ENCODE peak calls at places on chromosomes 12 and 14, in ten cellular contexts. O is K562, V is stomach, U is pancreas, N is astrocyte, P is IMR-90, I is uterus, M is mammary epithelial cell, C is tibial nerve, E is spleen. B is an unnamed sample. For H3K4me1, the result is how much of the 10 kb centered on the place peaks cover.

GRCh38 chr14:65304963-65305362 is 107.6 kb upstream of the FUT8 start:
- DNase-seq in O (no peak), V (no peak), U (no peak), N (no peak), P (no peak), I (no peak), M (no peak), C (no peak), E (no peak), B (no peak)

GRCh38 chr14:44966601-44967336 is 4.8 kb downstream of the TOGARAM1 start:
- DNase-seq in O (no peak), V (no peak), U (no peak), N (no peak), P (no peak), I (no peak), M (no peak), C (no peak), E (no peak), B (no peak)

GRCh38 chr14:99327458-99328250 is 55.7 kb upstream of the BCL11B start:
- DNase-seq in O (no peak), V (no peak), U (no peak), N (no peak), P (no peak), I (no peak), M (peak), C (no peak), E (peak), B (no peak)

GRCh38 chr12:9961901-9962300 is 9.3 kb upstream of the CLEC12A start:
- DNase-seq in O (no peak), V (no peak), U (no peak), N (no peak), P (no peak), I (no peak), M (no peak), C (no peak), E (no peak), B (no peak)

GRCh38 chr12:113204806-113205205 is 16.5 kb upstream of the TPCN1 start:
- DNase-seq in O (no peak), V (no peak), U (no peak), N (no peak), P (no peak), I (no peak), M (no peak), C (no peak), E (no peak), B (no peak)

GRCh38 chr12:106304001-106304421 is 1.5 kb downstream of the TCP11L2 start:
- DNase-seq in O (no peak), V (no peak), U (no peak), N (no peak), P (no peak), I (peak), M (no peak), C (no peak), E (no peak), B (no peak)

GRCh38 chr12:110249716-110250225 is 31.3 kb upstream of the ATP2A2 start:
- DNase-seq in O (no peak), V (peak), U (no peak), N (no peak), P (no peak), I (no peak), M (no peak), C (no peak), E (no peak), B (no peak)

GRCh38 chr12:112188130-112188830 is 62.9 kb downstream of the TRAFD1 start:
- DNase-seq in O (no peak), V (no peak), U (no peak), N (no peak), P (no peak), I (no peak), M (no peak), C (no peak), E (no peak), B (no peak)

GRCh38 chr12:74801625-74802024 is 264.0 kb downstream of the ATXN7L3B start:
- DNase-seq in O (no peak), V (no peak), U (no peak), N (no peak), P (no peak), I (no peak), M (no peak), C (no peak), E (no peak), B (no peak)

GRCh38 chr12:56004211-56004610 is 7.1 kb downstream of the SUOX start:
- DNase-seq in O (no peak), V (no peak), U (no peak), N (no peak), P (no peak), I (no peak), M (no peak), C (no peak), E (no peak), B (no peak)

GRCh38 chr14:22971152-22971551 is 11.2 kb downstream of the AJUBA start:
- DNase-seq in O (no peak), V (no peak), U (no peak), N (no peak), P (no peak), I (no peak), M (no peak), C (no peak), E (no peak), B (no peak)

GRCh38 chr12:90954428-90954827 is 548 bp downstream of the CCER1 start:
- DNase-seq in O (no peak), V (no peak), U (no peak), N (no peak), P (no peak), I (no peak), M (no peak), C (no peak), E (no peak), B (no peak)

GRCh38 chr12:51424662-51425539 is at the start of gene SLC4A8:
- DNase-seq in O (peak), V (peak), U (peak), N (peak), P (peak), I (peak), M (peak), C (peak), E (peak), B (peak)

GRCh38 chr14:86153480-86153879 is 623.5 kb downstream of the FLRT2 start:
- DNase-seq in O (no peak), V (no peak), U (no peak), N (no peak), P (no peak), I (no peak), M (no peak), C (no peak), E (no peak), B (no peak)

GRCh38 chr12:28378749-28379148 is 188.5 kb downstream of the CCDC91 start:
- DNase-seq in O (no peak), V (no peak), U (no peak), N (peak), P (peak), I (no peak), M (peak), C (no peak), E (no peak), B (no peak)

GRCh38 chr12:120955232-120955631 is 23.1 kb upstream of the HNF1A start:
- DNase-seq in O (no peak), V (no peak), U (no peak), N (no peak), P (no peak), I (no peak), M (peak), C (no peak), E (no peak), B (no peak)

GRCh38 chr14:76919811-76920571 is 93.8 kb downstream of the LRRC74A start:
- DNase-seq in O (no peak), V (peak), U (peak), N (peak), P (peak), I (peak), M (peak), C (no peak), E (no peak), B (peak)

GRCh38 chr14:60648934-60649814 is at the start of gene SIX1:
- DNase-seq in O (peak), V (peak), U (peak), N (peak), P (peak), I (peak), M (peak), C (peak), E (peak), B (peak)

GRCh38 chr12:124322271-124322998 is 27.5 kb downstream of the RFLNA start:
- DNase-seq in O (no peak), V (no peak), U (peak), N (no peak), P (peak), I (no peak), M (peak), C (no peak), E (no peak), B (no peak)

GRCh38 chr12:116820077-116820656 is 61.1 kb downstream of the HRK start:
- DNase-seq in O (no peak), V (no peak), U (no peak), N (no peak), P (no peak), I (no peak), M (no peak), C (no peak), E (peak), B (no peak)

GRCh38 chr14:21990116-21990515 is 316.5 kb upstream of the OR4E1 start:
- DNase-seq in O (no peak), V (no peak), U (no peak), N (no peak), P (no peak), I (no peak), M (peak), C (no peak), E (no peak), B (no peak)

GRCh38 chr12:103647267-103647666 is 60.2 kb downstream of the STAB2 start:
- DNase-seq in O (no peak), V (no peak), U (no peak), N (peak), P (peak), I (no peak), M (peak), C (no peak), E (no peak), B (no peak)

GRCh38 chr14:39433452-39433813 is 1.2 kb upstream of the FBXO33 start:
- DNase-seq in O (no peak), V (no peak), U (no peak), N (no peak), P (no peak), I (no peak), M (no peak), C (no peak), E (no peak), B (no peak)

GRCh38 chr12:49264466-49264872 is 413 bp upstream of the TUBA1C start:
- DNase-seq in O (peak), V (peak), U (no peak), N (no peak), P (no peak), I (no peak), M (no peak), C (no peak), E (peak), B (no peak)

DNA sequence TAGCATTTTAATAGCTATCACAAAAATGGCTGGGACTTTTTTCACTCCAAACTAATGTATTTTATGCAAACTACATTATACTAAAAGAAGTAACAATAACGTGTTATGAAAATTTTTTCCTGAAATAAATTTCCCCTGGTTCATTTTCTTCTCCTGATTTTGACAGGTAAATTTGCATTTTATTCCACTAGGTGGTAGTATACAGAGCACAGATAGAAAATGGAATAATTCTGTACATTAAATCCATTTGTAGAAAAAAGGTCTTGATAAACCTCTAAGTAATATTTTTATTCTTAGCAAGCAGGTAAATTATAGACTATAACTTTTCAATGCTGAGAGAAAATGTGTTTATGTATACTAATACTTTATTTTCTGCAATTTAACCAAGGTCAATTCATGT is 96.5 kb downstream of the BCAT1 start:
- DNase-seq in O (no peak), V (no peak), U (no peak), N (no peak), P (no peak), I (no peak), M (no peak), C (no peak), E (no peak), B (no peak)
- TF ChIP-seq CTCF in O (no peak), V (no peak), U (peak), N (peak), P (peak), I (peak), M (peak), C (no peak), E (peak), B (no peak)

GRCh38 chr14:68951051-68951797 is 27.9 kb downstream of the ACTN1 start:
- DNase-seq in O (no peak), V (peak), U (no peak), N (peak), P (peak), I (peak), M (peak), C (peak), E (peak), B (peak)
- H3K4me1 ChIP-seq in O (under half), V (half or more), U (half or more), N (half or more), P (half or more), I (under half), M (half or more), C (half or more), E (half or more), B (under half)

DNA sequence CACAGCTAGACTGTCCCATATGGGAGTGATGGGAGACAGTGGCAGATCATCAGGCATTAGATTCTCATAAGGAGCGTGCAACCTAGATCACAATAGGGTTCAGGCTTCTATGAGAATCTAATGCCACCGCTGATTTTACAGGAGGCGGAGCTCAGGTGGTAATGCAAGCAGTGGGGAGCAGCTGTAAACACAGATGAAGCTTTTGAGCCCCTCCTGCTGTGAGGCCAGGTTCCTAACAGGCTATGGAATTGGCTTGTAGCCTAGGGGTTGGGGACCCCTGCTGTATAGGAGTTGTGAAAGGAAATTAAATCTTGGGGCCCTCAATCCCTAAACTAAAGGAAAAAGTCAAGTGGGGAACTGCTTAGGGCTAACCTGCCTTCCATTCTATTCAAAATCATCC is 29.6 kb downstream of the ADIPOR2 start:
- DNase-seq in O (no peak), V (no peak), U (no peak), N (no peak), P (no peak), I (no peak), M (no peak), C (no peak), E (no peak), B (no peak)
- TF ChIP-seq CTCF in O (no peak), V (no peak), U (no peak), N (no peak), P (no peak), I (no peak), M (no peak), C (no peak), E (no peak), B (no peak)

GRCh38 chr12:12818693-12819092 is 5.5 kb downstream of the DDX47 start:
- DNase-seq in O (no peak), V (no peak), U (no peak), N (no peak), P (no peak), I (no peak), M (peak), C (no peak), E (no peak), B (no peak)
- H3K4me1 ChIP-seq in O (under half), V (half or more), U (under half), N (half or more), P (under half), I (under half), M (half or more), C (under half), E (half or more), B (under half)

GRCh38 chr14:69300601-69301221 is 40.8 kb downstream of the GALNT16 start:
- DNase-seq in O (no peak), V (no peak), U (no peak), N (no peak), P (no peak), I (no peak), M (no peak), C (no peak), E (peak), B (no peak)

GRCh38 chr14:69303086-69303485 is 43.1 kb downstream of the GALNT16 start:
- DNase-seq in O (no peak), V (no peak), U (no peak), N (no peak), P (no peak), I (no peak), M (no peak), C (no peak), E (no peak), B (no peak)

GRCh38 chr14:69298131-69299071 is 38.4 kb downstream of the GALNT16 start:
- DNase-seq in O (no peak), V (no peak), U (no peak), N (no peak), P (no peak), I (no peak), M (no peak), C (no peak), E (peak), B (no peak)

GRCh38 chr14:69299286-69300035 is 39.5 kb downstream of the GALNT16 start:
- DNase-seq in O (no peak), V (no peak), U (no peak), N (no peak), P (no peak), I (no peak), M (no peak), C (no peak), E (peak), B (no peak)
- TF ChIP-seq CTCF in O (peak), V (no peak), U (no peak), N (no peak), P (peak), I (no peak), M (peak), C (no peak), E (no peak), B (no peak)